ENCODE peak calls at places on chromosomes 4 and X, in nine cellular contexts. One of them, this sample, is unnamed.

GRCh38 chrX:120736989-120737388 is 107.1 kb upstream of the C1GALT1C1 start:
- DNase-seq in activated naive CD4-positive, alpha-beta T cell treated with Interleukin-2 at 50 U/mL for 16 hours: no peak
- DNase-seq in GM23248: peak; percentile 58
- DNase-seq in activated CD8-positive, alpha-beta memory T cell treated with anti-CD3 and anti-CD28 coated beads, Interleukin-2, amount 50 U/mL, for 48 hours: no peak
- DNase-seq in NCI-H1092: no peak
- DNase-seq in CD8-positive, alpha-beta T cell: no peak
- DNase-seq in C1 segment of cervical spinal cord: no peak
- DNase-seq in left ventricle myocardium superior: no peak
- DNase-seq in NB4: no peak
- DNase-seq in this sample: no peak

GRCh38 chrX:51837451-51837850 is 56.0 kb upstream of the MAGED1 start:
- DNase-seq in GM23248: no peak
- DNase-seq in activated CD8-positive, alpha-beta memory T cell treated with anti-CD3 and anti-CD28 coated beads, Interleukin-2, amount 50 U/mL, for 48 hours: no peak
- DNase-seq in activated naive CD4-positive, alpha-beta T cell treated with Interleukin-2 at 50 U/mL for 16 hours: no peak
- DNase-seq in NB4: no peak
- DNase-seq in NCI-H1092: no peak
- DNase-seq in C1 segment of cervical spinal cord: no peak
- DNase-seq in CD8-positive, alpha-beta T cell: no peak
- DNase-seq in left ventricle myocardium superior: no peak
- DNase-seq in this sample: no peak

GRCh38 chrX:68415289-68415688 is 18.0 kb downstream of the OPHN1 start:
- DNase-seq in NB4: no peak
- DNase-seq in activated CD8-positive, alpha-beta memory T cell treated with anti-CD3 and anti-CD28 coated beads, Interleukin-2, amount 50 U/mL, for 48 hours: no peak
- DNase-seq in activated naive CD4-positive, alpha-beta T cell treated with Interleukin-2 at 50 U/mL for 16 hours: no peak
- DNase-seq in CD8-positive, alpha-beta T cell: no peak
- DNase-seq in GM23248: peak; percentile 32
- DNase-seq in C1 segment of cervical spinal cord: no peak
- DNase-seq in NCI-H1092: no peak
- DNase-seq in left ventricle myocardium superior: peak; percentile 47
- DNase-seq in this sample: peak; percentile 28

GRCh38 chrX:70444326-70445196 is at the start of gene DLG3:
- DNase-seq in NB4: peak; percentile 22
- DNase-seq in activated CD8-positive, alpha-beta memory T cell treated with anti-CD3 and anti-CD28 coated beads, Interleukin-2, amount 50 U/mL, for 48 hours: peak; percentile 63
- DNase-seq in left ventricle myocardium superior: no peak
- DNase-seq in GM23248: peak; percentile 60
- DNase-seq in NCI-H1092: no peak
- DNase-seq in C1 segment of cervical spinal cord: peak; percentile 6
- DNase-seq in CD8-positive, alpha-beta T cell: no peak
- DNase-seq in activated naive CD4-positive, alpha-beta T cell treated with Interleukin-2 at 50 U/mL for 16 hours: peak; percentile 19
- DNase-seq in this sample: no peak

GRCh38 chr4:147730333-147730732 is 1.6 kb upstream of the ARHGAP10 start:
- DNase-seq in NB4: no peak
- DNase-seq in CD8-positive, alpha-beta T cell: no peak
- DNase-seq in C1 segment of cervical spinal cord: no peak
- DNase-seq in NCI-H1092: no peak
- DNase-seq in activated naive CD4-positive, alpha-beta T cell treated with Interleukin-2 at 50 U/mL for 16 hours: no peak
- DNase-seq in GM23248: peak; percentile 36
- DNase-seq in activated CD8-positive, alpha-beta memory T cell treated with anti-CD3 and anti-CD28 coated beads, Interleukin-2, amount 50 U/mL, for 48 hours: no peak
- DNase-seq in left ventricle myocardium superior: no peak
- DNase-seq in this sample: no peak

GRCh38 chr4:147590249-147590920 is 26.8 kb upstream of the TMEM184C start:
- DNase-seq in activated CD8-positive, alpha-beta memory T cell treated with anti-CD3 and anti-CD28 coated beads, Interleukin-2, amount 50 U/mL, for 48 hours: peak; percentile 71
- DNase-seq in activated naive CD4-positive, alpha-beta T cell treated with Interleukin-2 at 50 U/mL for 16 hours: peak; percentile 39
- DNase-seq in GM23248: peak; percentile 64
- DNase-seq in CD8-positive, alpha-beta T cell: peak; percentile 23
- DNase-seq in C1 segment of cervical spinal cord: peak; percentile 2
- DNase-seq in NCI-H1092: peak; percentile 14
- DNase-seq in NB4: peak; percentile 52
- DNase-seq in left ventricle myocardium superior: peak; percentile 56
- DNase-seq in this sample: peak; percentile 28

GRCh38 chrX:133776072-133776471 is 209.3 kb downstream of the GPC3 start:
- DNase-seq in GM23248: no peak
- DNase-seq in CD8-positive, alpha-beta T cell: peak; percentile 30
- DNase-seq in NCI-H1092: peak; percentile 2
- DNase-seq in activated naive CD4-positive, alpha-beta T cell treated with Interleukin-2 at 50 U/mL for 16 hours: peak; percentile 10
- DNase-seq in left ventricle myocardium superior: peak; percentile 21
- DNase-seq in NB4: peak; percentile 8
- DNase-seq in activated CD8-positive, alpha-beta memory T cell treated with anti-CD3 and anti-CD28 coated beads, Interleukin-2, amount 50 U/mL, for 48 hours: peak; percentile 59
- DNase-seq in C1 segment of cervical spinal cord: no peak
- DNase-seq in this sample: no peak

GRCh38 chrX:37314526-37314925 is 34.6 kb upstream of the PRRG1 start:
- DNase-seq in C1 segment of cervical spinal cord: no peak
- DNase-seq in left ventricle myocardium superior: no peak
- DNase-seq in CD8-positive, alpha-beta T cell: no peak
- DNase-seq in NB4: no peak
- DNase-seq in GM23248: peak; percentile 31
- DNase-seq in NCI-H1092: no peak
- DNase-seq in activated naive CD4-positive, alpha-beta T cell treated with Interleukin-2 at 50 U/mL for 16 hours: no peak
- DNase-seq in activated CD8-positive, alpha-beta memory T cell treated with anti-CD3 and anti-CD28 coated beads, Interleukin-2, amount 50 U/mL, for 48 hours: no peak
- DNase-seq in this sample: no peak

GRCh38 chrX:103918050-103918449 is 44.4 kb upstream of the TMSB15B start:
- DNase-seq in NB4: peak; percentile 50
- DNase-seq in GM23248: peak; percentile 73
- DNase-seq in NCI-H1092: peak; percentile 82
- DNase-seq in CD8-positive, alpha-beta T cell: peak; percentile 55
- DNase-seq in activated naive CD4-positive, alpha-beta T cell treated with Interleukin-2 at 50 U/mL for 16 hours: peak; percentile 55
- DNase-seq in left ventricle myocardium superior: peak; percentile 34
- DNase-seq in activated CD8-positive, alpha-beta memory T cell treated with anti-CD3 and anti-CD28 coated beads, Interleukin-2, amount 50 U/mL, for 48 hours: peak; percentile 63
- DNase-seq in C1 segment of cervical spinal cord: peak; percentile 4
- DNase-seq in this sample: peak; percentile 33

GRCh38 chr4:89640620-89641366 is 196.2 kb downstream of the SNCA start:
- DNase-seq in CD8-positive, alpha-beta T cell: no peak
- DNase-seq in GM23248: peak; percentile 82
- DNase-seq in left ventricle myocardium superior: peak; percentile 52
- DNase-seq in NCI-H1092: no peak
- DNase-seq in NB4: peak; percentile 19
- DNase-seq in activated naive CD4-positive, alpha-beta T cell treated with Interleukin-2 at 50 U/mL for 16 hours: no peak
- DNase-seq in activated CD8-positive, alpha-beta memory T cell treated with anti-CD3 and anti-CD28 coated beads, Interleukin-2, amount 50 U/mL, for 48 hours: no peak
- DNase-seq in C1 segment of cervical spinal cord: no peak
- DNase-seq in this sample: peak; percentile 5

GRCh38 chrX:110477593-110478228 is 119.1 kb downstream of the RTL9 start:
- DNase-seq in CD8-positive, alpha-beta T cell: no peak
- DNase-seq in GM23248: no peak
- DNase-seq in NCI-H1092: no peak
- DNase-seq in activated CD8-positive, alpha-beta memory T cell treated with anti-CD3 and anti-CD28 coated beads, Interleukin-2, amount 50 U/mL, for 48 hours: no peak
- DNase-seq in NB4: peak; percentile 2
- DNase-seq in C1 segment of cervical spinal cord: no peak
- DNase-seq in left ventricle myocardium superior: no peak
- DNase-seq in activated naive CD4-positive, alpha-beta T cell treated with Interleukin-2 at 50 U/mL for 16 hours: no peak
- DNase-seq in this sample: no peak

GRCh38 chr4:1290165-1290977 is 680 bp downstream of the MAEA start:
- DNase-seq in left ventricle myocardium superior: peak; percentile 37
- DNase-seq in GM23248: peak; percentile 68
- DNase-seq in CD8-positive, alpha-beta T cell: peak; percentile 27
- DNase-seq in NCI-H1092: no peak
- DNase-seq in C1 segment of cervical spinal cord: no peak
- DNase-seq in activated naive CD4-positive, alpha-beta T cell treated with Interleukin-2 at 50 U/mL for 16 hours: peak; percentile 20
- DNase-seq in activated CD8-positive, alpha-beta memory T cell treated with anti-CD3 and anti-CD28 coated beads, Interleukin-2, amount 50 U/mL, for 48 hours: no peak
- DNase-seq in NB4: peak; percentile 51
- DNase-seq in this sample: no peak

GRCh38 chrX:17549005-17549685 is 174.1 kb downstream of the NHS start:
- DNase-seq in GM23248: no peak
- DNase-seq in C1 segment of cervical spinal cord: no peak
- DNase-seq in NB4: no peak
- DNase-seq in CD8-positive, alpha-beta T cell: no peak
- DNase-seq in activated naive CD4-positive, alpha-beta T cell treated with Interleukin-2 at 50 U/mL for 16 hours: no peak
- DNase-seq in left ventricle myocardium superior: no peak
- DNase-seq in activated CD8-positive, alpha-beta memory T cell treated with anti-CD3 and anti-CD28 coated beads, Interleukin-2, amount 50 U/mL, for 48 hours: no peak
- DNase-seq in NCI-H1092: peak; percentile 35
- DNase-seq in this sample: no peak

GRCh38 chr4:158805628-158806471 is 37.0 kb downstream of the FNIP2 start:
- DNase-seq in GM23248: peak; percentile 15
- DNase-seq in activated CD8-positive, alpha-beta memory T cell treated with anti-CD3 and anti-CD28 coated beads, Interleukin-2, amount 50 U/mL, for 48 hours: no peak
- DNase-seq in NCI-H1092: no peak
- DNase-seq in C1 segment of cervical spinal cord: no peak
- DNase-seq in left ventricle myocardium superior: no peak
- DNase-seq in CD8-positive, alpha-beta T cell: no peak
- DNase-seq in activated naive CD4-positive, alpha-beta T cell treated with Interleukin-2 at 50 U/mL for 16 hours: no peak
- DNase-seq in NB4: peak; percentile 33
- DNase-seq in this sample: no peak

GRCh38 chrX:97132654-97133415 is 249.1 kb downstream of the RPA4 start:
- DNase-seq in NCI-H1092: no peak
- DNase-seq in GM23248: no peak
- DNase-seq in NB4: no peak
- DNase-seq in activated CD8-positive, alpha-beta memory T cell treated with anti-CD3 and anti-CD28 coated beads, Interleukin-2, amount 50 U/mL, for 48 hours: no peak
- DNase-seq in CD8-positive, alpha-beta T cell: no peak
- DNase-seq in C1 segment of cervical spinal cord: no peak
- DNase-seq in left ventricle myocardium superior: no peak
- DNase-seq in activated naive CD4-positive, alpha-beta T cell treated with Interleukin-2 at 50 U/mL for 16 hours: no peak
- DNase-seq in this sample: no peak

GRCh38 chrX:109740076-109740809 is 7.2 kb upstream of the ACSL4 start:
- DNase-seq in C1 segment of cervical spinal cord: no peak
- DNase-seq in activated naive CD4-positive, alpha-beta T cell treated with Interleukin-2 at 50 U/mL for 16 hours: no peak
- DNase-seq in activated CD8-positive, alpha-beta memory T cell treated with anti-CD3 and anti-CD28 coated beads, Interleukin-2, amount 50 U/mL, for 48 hours: no peak
- DNase-seq in CD8-positive, alpha-beta T cell: no peak
- DNase-seq in NCI-H1092: no peak
- DNase-seq in NB4: peak; percentile 75
- DNase-seq in left ventricle myocardium superior: no peak
- DNase-seq in GM23248: peak; percentile 38
- DNase-seq in this sample: no peak